ENCODE peak calls at places on chromosome 22, in ten cellular contexts. K is fibroblast of lung, L is cardiac muscle cell, O is MM.1S, A is GM23248, D is pancreas, H is H9, Y is heart left ventricle, Q is brain microvascular endothelial cell, S is SK-N-SH. G is an unnamed sample.

GRCh38 chr22:36552300-36552699 is 23.3 kb upstream of the EIF3D start:
- DNase-seq in K (no peak), L (no peak), O (no peak), A (no peak), D (no peak), H (no peak), Y (no peak), Q (no peak), S (no peak), G (peak; percentile 25)

GRCh38 chr22:23245045-23245798 is 64.9 kb downstream of the BCR start:
- DNase-seq in K (peak; percentile 46), L (no peak), O (no peak), A (peak; percentile 67), D (no peak), H (no peak), Y (no peak), Q (peak; percentile 31), S (no peak), G (no peak)

GRCh38 chr22:44118645-44119315 is 61.9 kb upstream of the PARVG start:
- DNase-seq in K (no peak), L (no peak), O (no peak), A (no peak), D (no peak), H (no peak), Y (no peak), Q (no peak), S (no peak), G (no peak)

GRCh38 chr22:44666207-44666585 is 35.8 kb upstream of the PRR5 start:
- DNase-seq in K (peak; percentile 22), L (no peak), O (no peak), A (no peak), D (no peak), H (no peak), Y (no peak), Q (no peak), S (no peak), G (no peak)

GRCh38 chr22:19873138-19873959 is 18.7 kb upstream of the GNB1L start:
- DNase-seq in K (no peak), L (no peak), O (no peak), A (no peak), D (peak; percentile 75), H (no peak), Y (peak; percentile 15), Q (no peak), S (peak; percentile 25), G (no peak)

GRCh38 chr22:48135641-48136040 is 1373.2 kb downstream of the TBC1D22A start:
- DNase-seq in K (no peak), L (no peak), O (no peak), A (no peak), D (no peak), H (no peak), Y (no peak), Q (no peak), S (no peak), G (no peak)

GRCh38 chr22:31830721-31831070 is 76.9 kb downstream of the DEPDC5 start:
- DNase-seq in K (no peak), L (no peak), O (no peak), A (no peak), D (no peak), H (no peak), Y (no peak), Q (no peak), S (no peak), G (no peak)

GRCh38 chr22:32720924-32721323 is 80.6 kb upstream of the TIMP3 start:
- DNase-seq in K (peak; percentile 76), L (peak; percentile 86), O (no peak), A (peak; percentile 56), D (no peak), H (no peak), Y (no peak), Q (peak; percentile 27), S (peak; percentile 37), G (no peak)

GRCh38 chr22:36193577-36193976 is 8.0 kb downstream of the APOL4 start:
- DNase-seq in K (no peak), L (no peak), O (no peak), A (no peak), D (no peak), H (no peak), Y (no peak), Q (no peak), S (no peak), G (no peak)

GRCh38 chr22:35446365-35446764 is 46.4 kb downstream of the MCM5 start:
- DNase-seq in K (peak; percentile 83), L (peak; percentile 86), O (no peak), A (peak; percentile 92), D (no peak), H (no peak), Y (no peak), Q (peak; percentile 92), S (no peak), G (no peak)

GRCh38 chr22:46793497-46793896 is 31.0 kb downstream of the TBC1D22A start:
- DNase-seq in K (no peak), L (no peak), O (no peak), A (no peak), D (no peak), H (no peak), Y (peak; percentile 4), Q (no peak), S (no peak), G (no peak)

GRCh38 chr22:46792061-46792796 is 29.8 kb downstream of the TBC1D22A start:
- DNase-seq in K (no peak), L (no peak), O (no peak), A (no peak), D (no peak), H (no peak), Y (no peak), Q (no peak), S (no peak), G (no peak)

GRCh38 chr22:46792841-46793261 is 30.4 kb downstream of the TBC1D22A start:
- DNase-seq in K (no peak), L (no peak), O (no peak), A (no peak), D (no peak), H (no peak), Y (no peak), Q (no peak), S (no peak), G (no peak)

GRCh38 chr22:46789992-46790391 is 27.5 kb downstream of the TBC1D22A start:
- DNase-seq in K (no peak), L (peak; percentile 8), O (no peak), A (no peak), D (no peak), H (no peak), Y (no peak), Q (no peak), S (no peak), G (no peak)

DNA sequence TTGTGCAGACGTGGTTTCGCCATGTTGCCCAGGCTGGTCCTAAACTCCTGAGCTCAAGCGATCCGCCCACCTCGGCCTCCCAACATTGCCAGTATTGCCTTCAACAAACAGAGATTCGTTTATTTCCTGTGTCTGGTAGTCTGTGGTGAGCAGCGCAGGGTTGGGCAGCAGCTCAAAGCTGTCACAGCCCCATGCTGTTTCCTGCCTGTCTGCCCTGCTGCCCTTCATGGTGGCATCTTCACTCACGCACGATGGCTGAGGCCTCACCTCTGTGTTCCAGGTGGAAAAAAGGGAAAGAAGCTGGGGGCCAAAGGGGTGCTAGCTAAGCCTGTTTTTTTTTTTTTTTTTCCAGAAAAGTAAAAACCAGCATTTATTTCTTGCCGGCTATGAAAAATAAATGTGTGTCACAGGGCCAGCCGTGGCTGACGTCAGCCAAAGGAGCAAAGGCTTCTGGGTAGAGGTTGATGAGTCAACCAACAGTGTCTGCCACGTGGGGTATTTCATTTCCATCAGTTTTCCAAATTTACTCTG is 28.8 kb downstream of the TBC1D22A start:
- DNase-seq in K (peak; percentile 76), L (peak; percentile 59), O (peak; percentile 69), A (peak; percentile 80), D (no peak), H (no peak), Y (peak; percentile 47), Q (peak; percentile 75), S (no peak), G (no peak)
- H3K27ac ChIP-seq in K (peak overlapping the region; percentile 93), L (no peak overlapping the region), O (peak overlapping the region; percentile 86), A (peak overlapping the region; percentile 60), D (peak overlapping the region; percentile 53), H (no peak overlapping the region), Y (no peak overlapping the region), Q (peak overlapping the region; percentile 93), S (peak overlapping the region; percentile 28), G (peak overlapping the region; percentile 13)

DNA sequence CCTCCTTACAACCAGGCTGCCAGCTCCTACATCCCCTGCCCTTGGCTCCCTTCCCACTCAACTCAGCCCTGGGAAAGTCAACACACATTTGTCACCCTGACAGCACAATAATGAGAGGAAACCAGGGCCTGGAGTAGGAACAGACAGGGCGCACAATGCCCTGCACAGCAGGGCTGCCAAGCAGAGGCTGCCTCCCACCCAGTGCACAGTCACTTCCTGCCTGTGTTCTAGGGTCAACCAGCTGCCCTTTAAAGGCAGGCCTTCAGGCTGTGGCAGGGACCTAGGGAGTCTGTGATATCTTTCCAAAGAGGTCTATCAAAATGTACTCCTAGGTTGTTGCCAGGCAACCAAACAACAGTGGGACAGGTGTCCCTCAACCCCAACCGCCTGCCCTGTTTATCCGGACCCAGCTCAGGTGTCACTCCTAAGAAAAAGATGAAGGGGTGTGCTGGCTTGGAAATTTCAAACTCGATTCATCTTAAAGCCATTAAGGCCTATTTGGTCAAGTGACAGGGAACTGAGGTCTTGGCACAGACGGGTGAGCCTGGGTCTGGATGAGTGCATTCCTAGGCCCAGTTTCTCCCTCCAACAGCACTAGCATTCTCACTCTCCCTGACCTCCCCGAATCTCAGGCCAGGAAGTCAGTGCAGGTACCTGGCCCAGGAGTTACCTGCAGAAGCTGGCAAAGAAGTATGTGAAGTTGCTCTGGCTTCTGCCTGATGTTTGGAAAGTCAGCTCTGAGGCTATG is 110.3 kb upstream of the PITPNB start:
- DNase-seq in K (peak; percentile 65), L (peak; percentile 56), O (no peak), A (peak; percentile 27), D (peak; percentile 88), H (no peak), Y (peak; percentile 61), Q (peak; percentile 27), S (peak; percentile 59), G (no peak)
- H3K27ac ChIP-seq in K (no peak overlapping the region), L (peak overlapping the region; percentile 52), O (no peak overlapping the region), A (no peak overlapping the region), D (peak overlapping the region; percentile 80), H (no peak overlapping the region), Y (peak overlapping the region; percentile 75), Q (no peak overlapping the region), S (peak overlapping the region; percentile 40), G (no peak overlapping the region)

DNA sequence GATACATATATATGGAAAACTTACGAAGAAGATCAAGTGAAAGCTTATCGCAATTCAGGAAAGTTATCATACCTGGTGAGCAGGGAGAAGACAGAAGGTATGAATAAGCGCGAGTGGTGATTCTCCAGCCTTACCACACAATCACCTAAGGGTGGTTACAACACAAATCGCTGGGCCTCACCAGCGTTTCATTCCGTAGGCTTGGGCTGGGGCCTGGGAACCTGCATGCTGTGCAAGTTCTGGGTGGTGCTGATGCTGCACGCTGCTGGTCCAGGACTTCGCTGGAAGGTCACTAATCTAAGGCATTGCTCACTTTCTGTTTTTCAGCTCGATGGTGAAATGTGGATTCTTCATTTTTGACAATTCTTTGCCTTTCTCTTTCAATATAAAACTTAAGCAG is 76.6 kb upstream of the SLC25A18 start:
- DNase-seq in K (no peak), L (no peak), O (no peak), A (no peak), D (no peak), H (no peak), Y (no peak), Q (no peak), S (no peak), G (no peak)
- H3K27ac ChIP-seq in K (no peak overlapping the region), L (peak overlapping the region; percentile 25), O (no peak overlapping the region), A (no peak overlapping the region), D (peak overlapping the region; percentile 25), H (no peak overlapping the region), Y (no peak overlapping the region), Q (no peak overlapping the region), S (no peak overlapping the region), G (no peak overlapping the region)

GRCh38 chr22:25012743-25013142 is 60.2 kb downstream of the KIAA1671 start:
- DNase-seq in K (no peak), L (no peak), O (no peak), A (no peak), D (no peak), H (no peak), Y (no peak), Q (no peak), S (no peak), G (no peak)
- H3K27ac ChIP-seq in K (no peak overlapping the region), L (peak overlapping the region; percentile 87), O (no peak overlapping the region), A (no peak overlapping the region), D (no peak overlapping the region), H (no peak overlapping the region), Y (peak overlapping the region; percentile 58), Q (no peak overlapping the region), S (no peak overlapping the region), G (no peak overlapping the region)

G was measured in GM12878.